ENCODE peak calls at places on chromosomes 13 and 19, in ten cellular contexts. K is brain pericyte; Z is occipital lobe; O is stimulated activated CD8-positive, alpha-beta memory T cell treated with anti-CD3 and anti-CD28 coated beads, Interleukin-12 subunit alpha, Interleukin-12 subunit beta, amount 100 ng/mL, for 4 hours; S is GM04504; Y is pancreas; R is fibroblast of lung; W is Calu3; B is hepatic stellate cell; C is CD4-positive, alpha-beta T cell. J is an unnamed sample.

GRCh38 chr13:20729633-20730585 is 26.4 kb downstream of the IL17D start:
- DNase-seq in K (no peak), Z (no peak), O (no peak), S (no peak), Y (no peak), R (no peak), W (no peak), B (no peak), C (no peak), J (no peak)

GRCh38 chr19:4233282-4233853 is 4.0 kb downstream of the EBI3 start:
- DNase-seq in K (no peak), Z (peak), O (peak), S (no peak), Y (peak), R (peak), W (peak), B (no peak), C (peak), J (no peak)

GRCh38 chr13:113531041-113531873 is 40.7 kb upstream of the DCUN1D2 start:
- DNase-seq in K (no peak), Z (no peak), O (no peak), S (no peak), Y (no peak), R (no peak), W (no peak), B (no peak), C (no peak), J (no peak)

GRCh38 chr19:49597703-49597974 is 6.7 kb downstream of the PRR12 start:
- DNase-seq in K (no peak), Z (no peak), O (no peak), S (no peak), Y (no peak), R (no peak), W (no peak), B (no peak), C (no peak), J (no peak)

GRCh38 chr19:35592226-35592625 is 6.3 kb downstream of the PMIS2 start:
- DNase-seq in K (no peak), Z (no peak), O (no peak), S (no peak), Y (no peak), R (peak), W (peak), B (peak), C (no peak), J (no peak)

GRCh38 chr19:17555929-17556813 is 722 bp downstream of the COLGALT1 start:
- DNase-seq in K (no peak), Z (peak), O (no peak), S (no peak), Y (peak), R (peak), W (peak), B (peak), C (no peak), J (no peak)

GRCh38 chr19:45640849-45641273 is 1.7 kb upstream of the EML2 start:
- DNase-seq in K (no peak), Z (no peak), O (no peak), S (no peak), Y (no peak), R (no peak), W (peak), B (no peak), C (no peak), J (no peak)

GRCh38 chr13:79108914-79109643 is 297.0 kb downstream of the RBM26 start:
- DNase-seq in K (no peak), Z (no peak), O (no peak), S (no peak), Y (no peak), R (no peak), W (no peak), B (no peak), C (no peak), J (no peak)

GRCh38 chr13:93079294-93079693 is 147.3 kb upstream of the GPC6 start:
- DNase-seq in K (no peak), Z (no peak), O (no peak), S (no peak), Y (no peak), R (peak), W (no peak), B (no peak), C (no peak), J (no peak)

GRCh38 chr13:103531278-103531677 is 465.1 kb upstream of the SLC10A2 start:
- DNase-seq in K (no peak), Z (no peak), O (no peak), S (no peak), Y (no peak), R (no peak), W (no peak), B (no peak), C (no peak), J (no peak)

GRCh38 chr19:1050989-1051788 is 11.3 kb downstream of the ABCA7 start:
- DNase-seq in K (no peak), Z (no peak), O (no peak), S (no peak), Y (peak), R (no peak), W (no peak), B (no peak), C (no peak), J (no peak)

GRCh38 chr13:35978607-35979316 is 152.4 kb downstream of the DCLK1 start:
- DNase-seq in K (peak), Z (no peak), O (no peak), S (peak), Y (no peak), R (peak), W (peak), B (peak), C (no peak), J (peak)

GRCh38 chr19:6064016-6064702 is 46.1 kb downstream of the RFX2 start:
- DNase-seq in K (no peak), Z (no peak), O (no peak), S (no peak), Y (no peak), R (no peak), W (no peak), B (no peak), C (no peak), J (no peak)

GRCh38 chr13:110616103-110617101 is 1.1 kb downstream of the NAXD start:
- DNase-seq in K (no peak), Z (peak), O (peak), S (no peak), Y (peak), R (peak), W (peak), B (peak), C (no peak), J (no peak)

GRCh38 chr13:52638929-52639328 is 3.3 kb upstream of the HNRNPA1L2 start:
- DNase-seq in K (no peak), Z (no peak), O (no peak), S (no peak), Y (no peak), R (no peak), W (no peak), B (no peak), C (no peak), J (no peak)

GRCh38 chr13:45349438-45349837 is 8.5 kb upstream of the TPT1 start:
- DNase-seq in K (no peak), Z (no peak), O (no peak), S (no peak), Y (no peak), R (peak), W (no peak), B (peak), C (no peak), J (no peak)

GRCh38 chr13:98842858-98843481 is 90.5 kb upstream of the SLC15A1 start:
- DNase-seq in K (peak), Z (peak), O (peak), S (peak), Y (peak), R (peak), W (peak), B (peak), C (peak), J (peak)

GRCh38 chr13:93325303-93326297 is 99.0 kb downstream of the GPC6 start:
- DNase-seq in K (no peak), Z (no peak), O (no peak), S (no peak), Y (no peak), R (no peak), W (no peak), B (no peak), C (no peak), J (no peak)

GRCh38 chr19:23665651-23666410 is 21.2 kb downstream of the ZNF675 start:
- DNase-seq in K (no peak), Z (no peak), O (no peak), S (no peak), Y (no peak), R (no peak), W (no peak), B (no peak), C (no peak), J (no peak)

GRCh38 chr19:35030257-35031071 is at the start of gene SCN1B:
- DNase-seq in K (no peak), Z (peak), O (peak), S (no peak), Y (no peak), R (peak), W (peak), B (peak), C (peak), J (no peak)

GRCh38 chr19:5484398-5485285 is 29.4 kb downstream of the ZNRF4 start:
- DNase-seq in K (no peak), Z (no peak), O (no peak), S (no peak), Y (peak), R (peak), W (peak), B (no peak), C (no peak), J (no peak)

GRCh38 chr13:98239156-98240076 is 62.3 kb upstream of the RNF113B start:
- DNase-seq in K (peak), Z (no peak), O (no peak), S (no peak), Y (no peak), R (no peak), W (no peak), B (no peak), C (no peak), J (no peak)

GRCh38 chr19:41214161-41214560 is 4.9 kb upstream of the AXL start:
- DNase-seq in K (no peak), Z (no peak), O (no peak), S (no peak), Y (no peak), R (no peak), W (no peak), B (no peak), C (no peak), J (no peak)

GRCh38 chr19:49161987-49162386 is 4.4 kb downstream of the TRPM4 start:
- DNase-seq in K (no peak), Z (no peak), O (no peak), S (no peak), Y (no peak), R (no peak), W (no peak), B (no peak), C (no peak), J (no peak)

GRCh38 chr19:30743702-30744101 is 371.5 kb downstream of the ZNF536 start:
- DNase-seq in K (no peak), Z (no peak), O (no peak), S (no peak), Y (no peak), R (no peak), W (no peak), B (no peak), C (no peak), J (no peak)

GRCh38 chr13:99979453-99980200 is 2.0 kb upstream of the ZIC2 start:
- DNase-seq in K (no peak), Z (no peak), O (no peak), S (no peak), Y (peak), R (no peak), W (no peak), B (no peak), C (no peak), J (no peak)

GRCh38 chr13:98473135-98473791 is 103.6 kb downstream of the STK24 start:
- DNase-seq in K (no peak), Z (no peak), O (no peak), S (no peak), Y (no peak), R (no peak), W (no peak), B (no peak), C (no peak), J (no peak)

GRCh38 chr13:44050450-44051063 is 170.9 kb downstream of the LACC1 start:
- DNase-seq in K (no peak), Z (no peak), O (no peak), S (peak), Y (no peak), R (peak), W (peak), B (no peak), C (no peak), J (no peak)

GRCh38 chr13:36130542-36131214 is 504 bp downstream of the DCLK1 start:
- DNase-seq in K (no peak), Z (no peak), O (no peak), S (no peak), Y (peak), R (no peak), W (no peak), B (no peak), C (no peak), J (no peak)

GRCh38 chr19:5126498-5127223 is 157.7 kb downstream of the KDM4B start:
- DNase-seq in K (no peak), Z (no peak), O (no peak), S (no peak), Y (no peak), R (no peak), W (no peak), B (no peak), C (no peak), J (no peak)

J was measured in HFF-Myc.